ENCODE peak calls at places on chromosomes 3 and 15, in six cellular contexts. W is HepG2, K is H1, Z is K562, I is GM12878, A is GM12891. O is an unnamed sample.

GRCh38 chr3:150194513-150194912 is 213.6 kb upstream of the TSC22D2 start:
- DNase-seq in W (no peak), K (no peak), Z (no peak), I (no peak), A (no peak), O (no peak)

GRCh38 chr3:123488641-123489347 is 39.9 kb upstream of the ADCY5 start:
- DNase-seq in W (no peak), K (no peak), Z (no peak), I (no peak), A (no peak), O (no peak)

GRCh38 chr3:188554404-188554803 is 400.4 kb downstream of the LPP start:
- DNase-seq in W (no peak), K (no peak), Z (no peak), I (no peak), A (no peak), O (no peak)

GRCh38 chr3:100563228-100563627 is 46.2 kb upstream of the ADGRG7 start:
- DNase-seq in W (no peak), K (no peak), Z (no peak), I (no peak), A (no peak), O (no peak)

GRCh38 chr15:63839717-63840116 is 6.0 kb upstream of the HERC1 start:
- DNase-seq in W (no peak), K (no peak), Z (no peak), I (no peak), A (no peak), O (no peak)

GRCh38 chr3:16399473-16399872 is 114.0 kb downstream of the RFTN1 start:
- DNase-seq in W (no peak), K (no peak), Z (peak), I (no peak), A (no peak), O (no peak)

GRCh38 chr3:141383555-141384129 is 15.3 kb downstream of the ZBTB38 start:
- DNase-seq in W (no peak), K (no peak), Z (no peak), I (no peak), A (no peak), O (no peak)

GRCh38 chr3:70097084-70097483 is 97.6 kb downstream of the SAMMSON start:
- DNase-seq in W (no peak), K (no peak), Z (no peak), I (no peak), A (no peak), O (no peak)

GRCh38 chr3:36635731-36636130 is 128.6 kb downstream of the DCLK3 start:
- DNase-seq in W (no peak), K (no peak), Z (no peak), I (no peak), A (no peak), O (no peak)

GRCh38 chr3:146277953-146278631 is 27.2 kb upstream of the PLSCR4 start:
- DNase-seq in W (peak), K (no peak), Z (no peak), I (no peak), A (no peak), O (no peak)

GRCh38 chr15:41983221-41983620 is 10.9 kb upstream of the EHD4 start:
- DNase-seq in W (no peak), K (no peak), Z (no peak), I (no peak), A (no peak), O (no peak)

GRCh38 chr15:78082106-78082742 is 4.7 kb upstream of the TBC1D2B start:
- DNase-seq in W (no peak), K (no peak), Z (no peak), I (no peak), A (no peak), O (no peak)

GRCh38 chr3:183298708-183299153 is 45.7 kb downstream of the B3GNT5 start:
- DNase-seq in W (no peak), K (peak), Z (peak), I (no peak), A (no peak), O (no peak)

GRCh38 chr3:119257654-119258410 is 17.2 kb upstream of the B4GALT4 start:
- DNase-seq in W (no peak), K (no peak), Z (no peak), I (no peak), A (no peak), O (no peak)

GRCh38 chr3:30934208-30934550 is 39.7 kb upstream of the GADL1 start:
- DNase-seq in W (peak), K (no peak), Z (peak), I (no peak), A (no peak), O (no peak)

GRCh38 chr3:136671921-136672320 is 80.3 kb downstream of the STAG1 start:
- DNase-seq in W (no peak), K (no peak), Z (no peak), I (no peak), A (no peak), O (no peak)

GRCh38 chr3:156425651-156426050 is 129.3 kb downstream of the SSR3 start:
- DNase-seq in W (no peak), K (no peak), Z (no peak), I (no peak), A (no peak), O (no peak)

GRCh38 chr3:71944482-71944881 is 159.5 kb upstream of the PROK2 start:
- DNase-seq in W (no peak), K (no peak), Z (no peak), I (no peak), A (no peak), O (no peak)

GRCh38 chr15:83848315-83849050 is 194.6 kb downstream of the ADAMTSL3 start:
- DNase-seq in W (no peak), K (no peak), Z (no peak), I (no peak), A (no peak), O (no peak)

GRCh38 chr3:72590732-72591192 is 257.5 kb downstream of the SHQ1 start:
- DNase-seq in W (peak), K (no peak), Z (no peak), I (no peak), A (no peak), O (no peak)

GRCh38 chr3:149473991-149474819 is at the start of gene TM4SF4:
- DNase-seq in W (peak), K (no peak), Z (no peak), I (no peak), A (no peak), O (no peak)

GRCh38 chr15:99058421-99058870 is 46.4 kb upstream of the SYNM start:
- DNase-seq in W (no peak), K (peak), Z (no peak), I (no peak), A (no peak), O (no peak)

GRCh38 chr15:26028086-26028740 is 165.1 kb upstream of the ATP10A start:
- DNase-seq in W (no peak), K (no peak), Z (no peak), I (no peak), A (no peak), O (no peak)

GRCh38 chr15:63350178-63350621 is 31.4 kb downstream of the CA12 start:
- DNase-seq in W (no peak), K (no peak), Z (no peak), I (no peak), A (no peak), O (no peak)

GRCh38 chr3:153768559-153769469 is 352.4 kb upstream of the ARHGEF26 start:
- DNase-seq in W (peak), K (peak), Z (peak), I (peak), A (peak), O (peak)

GRCh38 chr3:138296639-138297038 is 33.0 kb downstream of the NME9 start:
- DNase-seq in W (no peak), K (no peak), Z (no peak), I (no peak), A (no peak), O (no peak)

GRCh38 chr15:76730262-76730661 is 174.9 kb downstream of the SCAPER start:
- DNase-seq in W (no peak), K (no peak), Z (no peak), I (no peak), A (no peak), O (no peak)

GRCh38 chr3:135267487-135267886 is 472.4 kb downstream of the EPHB1 start:
- DNase-seq in W (no peak), K (no peak), Z (no peak), I (no peak), A (no peak), O (no peak)

GRCh38 chr3:151697496-151697895 is 36.2 kb upstream of the AADACL2 start:
- DNase-seq in W (no peak), K (no peak), Z (no peak), I (no peak), A (no peak), O (no peak)

GRCh38 chr15:98651581-98652220 is 3.4 kb downstream of the IGF1R start:
- DNase-seq in W (no peak), K (no peak), Z (no peak), I (no peak), A (no peak), O (no peak)

GRCh38 chr3:186365202-186365974 is 3.4 kb upstream of the DGKG start:
- DNase-seq in W (no peak), K (no peak), Z (no peak), I (no peak), A (no peak), O (no peak)

GRCh38 chr3:180913582-180914404 is 1.3 kb downstream of the FXR1 start:
- DNase-seq in W (no peak), K (no peak), Z (peak), I (no peak), A (no peak), O (no peak)

GRCh38 chr3:47009225-47010049 is 30.0 kb downstream of the NBEAL2 start:
- DNase-seq in W (no peak), K (peak), Z (no peak), I (peak), A (peak), O (peak)

DNA sequence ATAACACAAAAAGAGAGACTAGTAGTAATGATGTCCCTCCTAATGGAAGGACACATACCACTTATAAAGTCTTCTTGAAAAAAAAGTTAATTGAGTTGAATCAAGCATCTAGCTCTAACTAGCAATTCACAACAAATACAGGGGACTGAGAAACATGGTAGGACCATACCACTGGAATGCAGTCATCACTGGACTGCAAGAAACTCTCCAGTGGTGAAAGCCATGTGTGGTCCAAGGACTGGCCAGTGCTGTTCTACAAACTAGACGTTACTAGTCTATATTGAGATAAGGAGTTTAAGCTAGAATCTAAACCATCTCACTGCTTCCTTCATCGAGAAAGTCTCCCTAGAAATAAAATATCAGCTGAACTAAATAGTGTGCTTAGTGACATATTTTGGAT is 16.7 kb downstream of the FBN1 start:
- DNase-seq in W (no peak), K (no peak), Z (no peak), I (no peak), A (no peak), O (no peak)
- TF ChIP-seq POLR2AphosphoS5 in W (no peak), K (no peak), Z (no peak), I (no peak), A (no peak), O (no peak)

GRCh38 chr3:194396897-194397756 is 1.9 kb downstream of the GP5 start:
- DNase-seq in W (no peak), K (no peak), Z (no peak), I (no peak), A (no peak), O (no peak)
- TF ChIP-seq TAF1 in W (no peak), K (no peak), Z (no peak), I (no peak), A (no peak), O (no peak)

GRCh38 chr15:72169921-72170611 is 27.5 kb downstream of the GRAMD2A start:
- DNase-seq in W (no peak), K (no peak), Z (no peak), I (no peak), A (no peak), O (no peak)
- TF ChIP-seq POLR2A in W (no peak), K (no peak), Z (no peak), I (no peak), A (no peak), O (no peak)

GRCh38 chr15:100879461-100880138 is at the start of gene ALDH1A3:
- DNase-seq in W (no peak), K (no peak), Z (no peak), I (no peak), A (peak), O (peak)
- TF ChIP-seq POLR2AphosphoS5 in W (no peak), K (no peak), Z (no peak), I (no peak), A (no peak), O (no peak)

DNA sequence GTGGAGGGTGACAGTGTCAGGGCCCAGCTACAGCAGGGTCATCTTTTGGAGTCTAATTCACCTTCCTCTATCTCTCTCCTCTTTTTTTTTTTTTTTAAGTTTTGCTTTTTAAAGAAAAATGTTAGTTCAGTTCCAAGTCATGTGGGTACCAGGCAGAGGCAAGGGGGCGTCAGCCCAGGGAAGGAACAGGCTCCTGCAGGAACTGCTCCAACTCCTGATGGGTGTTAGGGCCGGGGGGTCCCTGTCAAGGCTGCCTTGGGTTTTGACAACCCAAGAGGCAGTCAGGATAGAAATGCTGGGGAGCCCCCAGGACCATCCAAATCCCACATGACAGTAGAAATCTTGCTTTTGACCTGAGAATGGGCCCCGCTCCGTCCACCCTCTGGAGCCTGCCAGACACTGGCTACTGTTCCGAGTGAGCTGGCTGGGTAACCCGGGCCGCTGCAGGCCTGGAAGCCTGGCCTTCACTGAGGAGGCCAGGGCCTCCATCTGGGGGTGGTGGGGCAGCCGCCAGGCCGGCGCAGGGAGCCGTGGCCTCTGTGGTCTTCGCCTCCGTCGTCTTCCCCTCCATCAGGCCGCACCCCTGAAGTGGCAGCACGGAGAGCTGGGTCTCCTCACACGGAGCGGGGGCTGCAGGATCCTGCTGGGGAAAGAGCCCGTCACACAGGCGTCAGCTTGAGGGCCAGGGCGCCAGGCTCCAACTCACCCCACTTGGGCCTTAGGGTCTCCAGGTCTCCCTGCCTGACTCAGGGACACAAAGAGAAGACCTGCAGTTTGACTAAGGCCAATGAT is 24.2 kb downstream of the RNU5B-1 start:
- DNase-seq in W (no peak), K (no peak), Z (no peak), I (no peak), A (no peak), O (no peak)
- TF ChIP-seq TAF1 in W (no peak), K (no peak), Z (no peak), I (no peak), A (no peak), O (no peak)

GRCh38 chr3:196968233-196969000 is at the start of gene PIGZ:
- DNase-seq in W (no peak), K (peak), Z (peak), I (no peak), A (peak), O (peak)
- TF ChIP-seq POLR2A in W (no peak), K (no peak), Z (no peak), I (no peak), A (no peak), O (peak)

O was measured in GM12892.